ENCODE peak calls at places on chromosomes 6 and 20, in nine cellular contexts. One of them, this sample, is unnamed. For H3K4me1 and H3K36me3, the result is how much of the 10 kb centered on the place peaks cover.

GRCh38 chr20:15555913-15556312 is 1017.3 kb downstream of the KIF16B start:
- DNase-seq in adrenal gland: no peak
- DNase-seq in stomach: no peak
- DNase-seq in HCT116: no peak
- DNase-seq in mesendoderm: no peak
- DNase-seq in body of pancreas: no peak
- DNase-seq in mesenchymal stem cell: peak
- DNase-seq in mammary epithelial cell: no peak
- DNase-seq in pancreas: no peak
- DNase-seq in this sample: no peak

GRCh38 chr6:124870611-124871201 is 91.5 kb upstream of the RNF217 start:
- DNase-seq in HCT116: peak
- DNase-seq in adrenal gland: no peak
- DNase-seq in mesenchymal stem cell: peak
- DNase-seq in body of pancreas: no peak
- DNase-seq in mammary epithelial cell: peak
- DNase-seq in stomach: no peak
- DNase-seq in pancreas: no peak
- DNase-seq in mesendoderm: no peak
- DNase-seq in this sample: no peak

GRCh38 chr20:53162251-53162835 is 190.2 kb downstream of the TSHZ2 start:
- DNase-seq in stomach: no peak
- DNase-seq in body of pancreas: peak
- DNase-seq in mesendoderm: peak
- DNase-seq in mammary epithelial cell: peak
- DNase-seq in HCT116: peak
- DNase-seq in adrenal gland: peak
- DNase-seq in pancreas: no peak
- DNase-seq in mesenchymal stem cell: peak
- DNase-seq in this sample: peak

GRCh38 chr6:30443657-30444450 is 45.5 kb upstream of the HLA-E start:
- DNase-seq in adrenal gland: no peak
- DNase-seq in stomach: no peak
- DNase-seq in body of pancreas: no peak
- DNase-seq in pancreas: no peak
- DNase-seq in HCT116: no peak
- DNase-seq in mesendoderm: no peak
- DNase-seq in mammary epithelial cell: peak
- DNase-seq in mesenchymal stem cell: peak
- DNase-seq in this sample: no peak

GRCh38 chr6:144304223-144304848 is 19.2 kb downstream of the UTRN start:
- DNase-seq in HCT116: no peak
- DNase-seq in stomach: no peak
- DNase-seq in mesendoderm: peak
- DNase-seq in mesenchymal stem cell: no peak
- DNase-seq in mammary epithelial cell: no peak
- DNase-seq in body of pancreas: no peak
- DNase-seq in adrenal gland: no peak
- DNase-seq in pancreas: no peak
- DNase-seq in this sample: no peak

GRCh38 chr6:17971128-17972073 is 16.0 kb downstream of the KIF13A start:
- DNase-seq in pancreas: no peak
- DNase-seq in body of pancreas: no peak
- DNase-seq in stomach: no peak
- DNase-seq in mesenchymal stem cell: peak
- DNase-seq in mammary epithelial cell: peak
- DNase-seq in adrenal gland: no peak
- DNase-seq in HCT116: peak
- DNase-seq in mesendoderm: peak
- DNase-seq in this sample: no peak

GRCh38 chr6:33716379-33716778 is 4.9 kb upstream of the UQCC2 start:
- DNase-seq in stomach: peak
- DNase-seq in adrenal gland: no peak
- DNase-seq in mammary epithelial cell: no peak
- DNase-seq in HCT116: peak
- DNase-seq in mesendoderm: peak
- DNase-seq in body of pancreas: peak
- DNase-seq in mesenchymal stem cell: no peak
- DNase-seq in pancreas: no peak
- DNase-seq in this sample: no peak

GRCh38 chr20:59071224-59071623 is 28.6 kb upstream of the PRELID3B start:
- DNase-seq in mammary epithelial cell: no peak
- DNase-seq in pancreas: no peak
- DNase-seq in mesendoderm: no peak
- DNase-seq in body of pancreas: no peak
- DNase-seq in adrenal gland: no peak
- DNase-seq in HCT116: no peak
- DNase-seq in stomach: no peak
- DNase-seq in mesenchymal stem cell: no peak
- DNase-seq in this sample: no peak

GRCh38 chr20:4169360-4170214 is 154.2 kb upstream of the RNF24 start:
- DNase-seq in mesenchymal stem cell: no peak
- DNase-seq in HCT116: no peak
- DNase-seq in mesendoderm: no peak
- DNase-seq in pancreas: no peak
- DNase-seq in mammary epithelial cell: no peak
- DNase-seq in adrenal gland: no peak
- DNase-seq in body of pancreas: no peak
- DNase-seq in stomach: no peak
- DNase-seq in this sample: no peak

GRCh38 chr20:54257090-54257816 is 49.4 kb downstream of the PFDN4 start:
- DNase-seq in mesenchymal stem cell: no peak
- DNase-seq in adrenal gland: peak
- DNase-seq in body of pancreas: no peak
- DNase-seq in stomach: no peak
- DNase-seq in pancreas: no peak
- DNase-seq in mesendoderm: peak
- DNase-seq in HCT116: peak
- DNase-seq in mammary epithelial cell: peak
- DNase-seq in this sample: no peak

DNA sequence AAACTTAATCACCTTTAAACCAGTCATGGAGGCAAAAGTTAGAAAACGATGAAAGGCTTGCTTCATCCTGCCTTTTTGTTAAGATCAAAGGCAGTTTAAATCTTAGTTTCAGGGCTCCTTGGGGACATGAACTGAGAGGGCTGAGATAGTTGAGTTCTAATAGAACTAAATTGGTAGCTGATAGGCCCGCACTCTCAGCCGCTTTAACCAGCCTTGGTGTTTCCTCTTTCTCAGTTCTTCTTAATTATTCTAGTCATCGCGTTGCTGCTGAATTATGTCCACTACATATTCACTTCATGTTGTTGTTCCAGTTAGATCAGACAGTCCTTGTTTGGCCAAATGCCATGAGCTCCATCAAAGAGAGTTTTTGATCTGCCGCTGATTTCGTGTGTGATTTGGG is 72.5 kb downstream of the ANKS1A start:
- DNase-seq in mesendoderm: no peak
- DNase-seq in adrenal gland: no peak
- DNase-seq in stomach: no peak
- DNase-seq in mesenchymal stem cell: no peak
- DNase-seq in body of pancreas: no peak
- DNase-seq in HCT116: no peak
- DNase-seq in mammary epithelial cell: no peak
- DNase-seq in pancreas: no peak
- DNase-seq in this sample: no peak
- H3K4me1 ChIP-seq in mesendoderm: under half
- H3K4me1 ChIP-seq in adrenal gland: half or more
- H3K4me1 ChIP-seq in stomach: under half
- H3K4me1 ChIP-seq in mesenchymal stem cell: under half
- H3K4me1 ChIP-seq in body of pancreas: under half
- H3K4me1 ChIP-seq in HCT116: under half
- H3K4me1 ChIP-seq in mammary epithelial cell: under half
- H3K4me1 ChIP-seq in pancreas: under half
- H3K4me1 ChIP-seq in this sample: under half

GRCh38 chr6:21665101-21665435 is 71.5 kb downstream of the SOX4 start:
- DNase-seq in pancreas: no peak
- DNase-seq in body of pancreas: no peak
- DNase-seq in adrenal gland: no peak
- DNase-seq in HCT116: no peak
- DNase-seq in mesenchymal stem cell: peak
- DNase-seq in stomach: no peak
- DNase-seq in mesendoderm: no peak
- DNase-seq in mammary epithelial cell: no peak
- DNase-seq in this sample: no peak
- H3K4me3 ChIP-seq in pancreas: peak
- H3K4me3 ChIP-seq in body of pancreas: no peak
- H3K4me3 ChIP-seq in adrenal gland: no peak
- H3K4me3 ChIP-seq in HCT116: no peak
- H3K4me3 ChIP-seq in mesenchymal stem cell: peak
- H3K4me3 ChIP-seq in stomach: peak
- H3K4me3 ChIP-seq in mesendoderm: peak
- H3K4me3 ChIP-seq in mammary epithelial cell: peak
- H3K4me3 ChIP-seq in this sample: peak

DNA sequence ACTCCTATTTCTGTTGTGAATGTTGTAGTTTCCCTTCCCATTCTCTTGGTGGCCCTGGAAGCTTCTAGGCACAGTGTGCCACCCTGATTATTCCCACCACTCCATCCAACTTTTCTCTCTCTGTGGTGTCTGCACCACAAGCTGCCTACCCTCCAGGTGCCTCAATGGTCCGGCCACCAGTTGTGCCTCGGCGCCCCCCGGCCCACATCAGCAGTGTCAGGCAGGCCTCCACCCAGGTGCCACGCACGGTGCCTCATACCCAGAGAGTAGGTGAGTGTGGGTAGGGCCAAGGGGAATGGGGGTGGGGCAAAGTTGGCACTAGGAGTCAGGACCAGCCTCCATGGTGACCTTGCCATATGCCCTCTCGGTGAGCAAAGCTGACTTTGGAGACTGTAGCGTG is 23.1 kb downstream of the PABPC1L start:
- DNase-seq in adrenal gland: no peak
- DNase-seq in mesendoderm: no peak
- DNase-seq in mammary epithelial cell: no peak
- DNase-seq in body of pancreas: no peak
- DNase-seq in HCT116: no peak
- DNase-seq in pancreas: no peak
- DNase-seq in mesenchymal stem cell: no peak
- DNase-seq in stomach: no peak
- DNase-seq in this sample: no peak
- H3K36me3 ChIP-seq in adrenal gland: under half
- H3K36me3 ChIP-seq in mesendoderm: under half
- H3K36me3 ChIP-seq in mammary epithelial cell: under half
- H3K36me3 ChIP-seq in body of pancreas: under half
- H3K36me3 ChIP-seq in HCT116: under half
- H3K36me3 ChIP-seq in pancreas: under half
- H3K36me3 ChIP-seq in mesenchymal stem cell: half or more
- H3K36me3 ChIP-seq in stomach: under half
- H3K36me3 ChIP-seq in this sample: under half

GRCh38 chr20:32477594-32478512 is 107.3 kb downstream of the NOL4L start:
- DNase-seq in HCT116: no peak
- DNase-seq in adrenal gland: peak
- DNase-seq in mesendoderm: no peak
- DNase-seq in stomach: peak
- DNase-seq in pancreas: peak
- DNase-seq in body of pancreas: peak
- DNase-seq in mammary epithelial cell: no peak
- DNase-seq in mesenchymal stem cell: peak
- DNase-seq in this sample: no peak
- H3K4me1 ChIP-seq in HCT116: under half
- H3K4me1 ChIP-seq in adrenal gland: half or more
- H3K4me1 ChIP-seq in mesendoderm: under half
- H3K4me1 ChIP-seq in stomach: half or more
- H3K4me1 ChIP-seq in pancreas: under half
- H3K4me1 ChIP-seq in body of pancreas: half or more
- H3K4me1 ChIP-seq in mammary epithelial cell: under half
- H3K4me1 ChIP-seq in mesenchymal stem cell: half or more
- H3K4me1 ChIP-seq in this sample: under half

DNA sequence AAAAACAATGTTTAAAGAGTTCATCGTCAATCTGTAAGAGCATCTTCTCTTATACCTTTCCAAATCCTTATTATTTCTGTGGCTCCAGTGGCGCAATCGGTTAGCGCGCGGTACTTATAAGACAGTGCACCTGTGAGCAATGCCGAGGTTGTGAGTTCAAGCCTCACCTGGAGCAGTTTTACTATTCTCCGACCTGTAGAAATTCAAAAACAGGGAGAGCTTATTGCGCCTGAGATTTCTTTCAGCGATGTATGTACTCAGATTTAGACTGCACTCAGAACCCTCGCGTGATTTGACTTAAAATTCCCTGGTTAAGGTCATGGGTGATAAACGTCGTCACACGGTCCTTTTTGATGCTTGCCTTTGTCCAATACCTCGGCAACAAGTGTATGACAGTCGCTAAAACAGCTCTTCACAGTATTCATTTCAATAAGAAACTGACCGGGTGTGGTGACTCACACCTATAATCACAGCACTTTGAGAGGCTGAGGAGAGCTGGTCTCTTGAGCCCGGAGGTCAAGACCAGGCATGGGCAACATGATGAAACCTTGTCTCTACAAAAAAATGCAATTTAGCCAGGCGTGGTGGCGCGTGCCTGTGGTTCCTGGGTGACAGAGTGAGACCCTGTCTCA is 11.9 kb downstream of the GPX5 start:
- DNase-seq in pancreas: no peak
- DNase-seq in stomach: no peak
- DNase-seq in mesendoderm: peak
- DNase-seq in mesenchymal stem cell: no peak
- DNase-seq in HCT116: peak
- DNase-seq in adrenal gland: no peak
- DNase-seq in mammary epithelial cell: peak
- DNase-seq in body of pancreas: no peak
- DNase-seq in this sample: peak
- H3K4me3 ChIP-seq in pancreas: no peak
- H3K4me3 ChIP-seq in stomach: no peak
- H3K4me3 ChIP-seq in mesendoderm: peak
- H3K4me3 ChIP-seq in mesenchymal stem cell: peak
- H3K4me3 ChIP-seq in HCT116: no peak
- H3K4me3 ChIP-seq in adrenal gland: no peak
- H3K4me3 ChIP-seq in mammary epithelial cell: no peak
- H3K4me3 ChIP-seq in body of pancreas: no peak
- H3K4me3 ChIP-seq in this sample: peak

GRCh38 chr20:47343007-47343472 is 13.5 kb downstream of the ZMYND8 start:
- DNase-seq in mammary epithelial cell: no peak
- DNase-seq in adrenal gland: no peak
- DNase-seq in HCT116: no peak
- DNase-seq in mesendoderm: no peak
- DNase-seq in stomach: no peak
- DNase-seq in mesenchymal stem cell: peak
- DNase-seq in pancreas: peak
- DNase-seq in body of pancreas: no peak
- DNase-seq in this sample: no peak

GRCh38 chr20:47347661-47348462 is 8.6 kb downstream of the ZMYND8 start:
- DNase-seq in adrenal gland: no peak
- DNase-seq in stomach: no peak
- DNase-seq in body of pancreas: no peak
- DNase-seq in HCT116: no peak
- DNase-seq in pancreas: no peak
- DNase-seq in mammary epithelial cell: no peak
- DNase-seq in mesenchymal stem cell: no peak
- DNase-seq in mesendoderm: no peak
- DNase-seq in this sample: no peak

GRCh38 chr20:47348539-47349142 is 7.9 kb downstream of the ZMYND8 start:
- DNase-seq in body of pancreas: no peak
- DNase-seq in HCT116: no peak
- DNase-seq in mesenchymal stem cell: peak
- DNase-seq in pancreas: no peak
- DNase-seq in adrenal gland: no peak
- DNase-seq in mammary epithelial cell: no peak
- DNase-seq in stomach: no peak
- DNase-seq in mesendoderm: peak
- DNase-seq in this sample: no peak

GRCh38 chr20:47346172-47346571 is 10.3 kb downstream of the ZMYND8 start:
- DNase-seq in mesenchymal stem cell: no peak
- DNase-seq in HCT116: no peak
- DNase-seq in stomach: no peak
- DNase-seq in mesendoderm: no peak
- DNase-seq in mammary epithelial cell: no peak
- DNase-seq in pancreas: no peak
- DNase-seq in body of pancreas: no peak
- DNase-seq in adrenal gland: no peak
- DNase-seq in this sample: no peak

GRCh38 chr20:47345214-47345613 is 11.3 kb downstream of the ZMYND8 start:
- DNase-seq in stomach: no peak
- DNase-seq in adrenal gland: no peak
- DNase-seq in mesenchymal stem cell: no peak
- DNase-seq in pancreas: no peak
- DNase-seq in mesendoderm: no peak
- DNase-seq in body of pancreas: no peak
- DNase-seq in mammary epithelial cell: no peak
- DNase-seq in HCT116: no peak
- DNase-seq in this sample: no peak
- H3K36me3 ChIP-seq in stomach: under half
- H3K36me3 ChIP-seq in adrenal gland: under half
- H3K36me3 ChIP-seq in mesenchymal stem cell: under half
- H3K36me3 ChIP-seq in pancreas: under half
- H3K36me3 ChIP-seq in mesendoderm: under half
- H3K36me3 ChIP-seq in body of pancreas: under half
- H3K36me3 ChIP-seq in mammary epithelial cell: under half
- H3K36me3 ChIP-seq in HCT116: under half
- H3K36me3 ChIP-seq in this sample: under half

This sample was measured in iPS DF 6.9.